ENCODE peak calls at places on chromosome 1, in five cellular contexts. P is GM12865; C is GM19239; B is activated T-cell treated with anti-CD3 and anti-CD28 coated beads for 1 hour; G is CD4-positive, CD25-positive, alpha-beta regulatory T cell. D is an unnamed sample.

GRCh38 chr1:155051342-155051776 is 243 bp downstream of the ADAM15 start:
- DNase-seq in G (no peak), B (no peak), P (no peak), C (no peak), D (no peak)

GRCh38 chr1:179226749-179227148 is 2.7 kb downstream of the ABL2 start:
- DNase-seq in B (no peak), C (no peak), P (no peak), G (no peak), D (no peak)

GRCh38 chr1:206143537-206144155 is 26.5 kb upstream of the AVPR1B start:
- DNase-seq in B (no peak), G (no peak), C (no peak), P (no peak), D (peak)

GRCh38 chr1:19762175-19762779 is 37.4 kb downstream of the TMCO4 start:
- DNase-seq in G (no peak), C (peak), P (peak), B (no peak), D (no peak)

GRCh38 chr1:36207339-36207738 is 16.9 kb upstream of the THRAP3 start:
- DNase-seq in C (no peak), P (peak), B (no peak), G (no peak), D (peak)

GRCh38 chr1:156652131-156652991 is 10.4 kb downstream of the BCAN start:
- DNase-seq in G (no peak), C (no peak), B (no peak), P (no peak), D (no peak)

GRCh38 chr1:170495006-170495405 is 37.0 kb upstream of the GORAB start:
- DNase-seq in P (no peak), B (no peak), G (no peak), C (no peak), D (no peak)

GRCh38 chr1:153775432-153776311 is 465 bp downstream of the SLC27A3 start:
- DNase-seq in G (peak), P (peak), C (peak), B (peak), D (peak)

GRCh38 chr1:87766737-87767136 is 438.1 kb downstream of the LMO4 start:
- DNase-seq in B (no peak), G (no peak), C (no peak), P (no peak), D (no peak)